ENCODE peak calls at places on chromosome 4, in eight cellular contexts. A is sigmoid colon, O is GM23338, H is cardiac muscle cell, Z is kidney epithelial cell, I is brain microvascular endothelial cell, B is GM12878, D is transverse colon. M is an unnamed sample. For H3K36me3, the result is how much of the 10 kb centered on the place peaks cover.

GRCh38 chr4:156576946-156577345 is 394.7 kb downstream of the PDGFC start:
- DNase-seq in A (no peak), O (no peak), H (no peak), Z (no peak), I (no peak), B (no peak), D (no peak), M (no peak)

GRCh38 chr4:74793757-74794340 is 474 bp downstream of the BTC start:
- DNase-seq in A (peak), O (peak), H (peak), Z (no peak), I (no peak), B (no peak), D (peak), M (no peak)

GRCh38 chr4:186904104-186904503 is 180.4 kb upstream of the FAT1 start:
- DNase-seq in A (no peak), O (no peak), H (no peak), Z (peak), I (peak), B (no peak), D (no peak), M (peak)

GRCh38 chr4:102578819-102579218 is 77.7 kb downstream of the NFKB1 start:
- DNase-seq in A (no peak), O (peak), H (peak), Z (no peak), I (no peak), B (no peak), D (no peak), M (no peak)

GRCh38 chr4:52864816-52865215 is 2.7 kb downstream of the RASL11B start:
- DNase-seq in A (no peak), O (no peak), H (no peak), Z (no peak), I (peak), B (no peak), D (no peak), M (no peak)

GRCh38 chr4:6987566-6987920 is 55.6 kb upstream of the TADA2B start:
- DNase-seq in A (no peak), O (peak), H (peak), Z (no peak), I (no peak), B (no peak), D (no peak), M (no peak)

GRCh38 chr4:53541577-53542206 is 49.6 kb downstream of the LNX1 start:
- DNase-seq in A (no peak), O (no peak), H (no peak), Z (peak), I (peak), B (no peak), D (no peak), M (peak)

GRCh38 chr4:53050361-53050774 is 188.3 kb downstream of the RASL11B start:
- DNase-seq in A (no peak), O (no peak), H (no peak), Z (no peak), I (no peak), B (no peak), D (no peak), M (no peak)

GRCh38 chr4:44738615-44739014 is 12.3 kb upstream of the GNPDA2 start:
- DNase-seq in A (no peak), O (peak), H (no peak), Z (no peak), I (peak), B (no peak), D (no peak), M (no peak)

GRCh38 chr4:26204911-26205368 is 115.9 kb upstream of the RBPJ start:
- DNase-seq in A (peak), O (peak), H (no peak), Z (no peak), I (no peak), B (no peak), D (no peak), M (no peak)

GRCh38 chr4:10061650-10062415 is 40.5 kb upstream of the SLC2A9 start:
- DNase-seq in A (no peak), O (no peak), H (no peak), Z (no peak), I (no peak), B (no peak), D (no peak), M (no peak)

GRCh38 chr4:13558881-13559280 is 14.6 kb upstream of the NKX3-2 start:
- DNase-seq in A (no peak), O (no peak), H (no peak), Z (no peak), I (no peak), B (no peak), D (no peak), M (no peak)

GRCh38 chr4:165383757-165384156 is 4.9 kb downstream of the CPE start:
- DNase-seq in A (no peak), O (no peak), H (no peak), Z (no peak), I (no peak), B (no peak), D (no peak), M (no peak)

GRCh38 chr4:108683479-108683878 is 33.1 kb downstream of the OSTC start:
- DNase-seq in A (no peak), O (peak), H (no peak), Z (no peak), I (peak), B (no peak), D (no peak), M (no peak)

GRCh38 chr4:167897116-167897515 is 195.2 kb upstream of the ANXA10 start:
- DNase-seq in A (no peak), O (peak), H (peak), Z (peak), I (peak), B (no peak), D (no peak), M (peak)

GRCh38 chr4:75781328-75781727 is 57.0 kb downstream of the USO1 start:
- DNase-seq in A (no peak), O (no peak), H (no peak), Z (no peak), I (no peak), B (no peak), D (no peak), M (no peak)

GRCh38 chr4:84258905-84259830 is 239.9 kb downstream of the NKX6-1 start:
- DNase-seq in A (no peak), O (peak), H (no peak), Z (no peak), I (peak), B (peak), D (no peak), M (no peak)

GRCh38 chr4:172871381-172871780 is 297.2 kb upstream of the GALNT7 start:
- DNase-seq in A (no peak), O (peak), H (no peak), Z (no peak), I (no peak), B (no peak), D (no peak), M (no peak)

GRCh38 chr4:70895405-70895804 is 6.8 kb upstream of the MOB1B start:
- DNase-seq in A (no peak), O (no peak), H (peak), Z (no peak), I (peak), B (no peak), D (no peak), M (no peak)

GRCh38 chr4:130368668-130369067 is 1272.7 kb downstream of the C4orf33 start:
- DNase-seq in A (no peak), O (no peak), H (no peak), Z (no peak), I (no peak), B (no peak), D (no peak), M (no peak)

GRCh38 chr4:170270628-170271027 is 180.9 kb upstream of the AADAT start:
- DNase-seq in A (no peak), O (no peak), H (no peak), Z (no peak), I (no peak), B (no peak), D (no peak), M (no peak)

GRCh38 chr4:8649631-8650261 is 57.2 kb downstream of the CPZ start:
- DNase-seq in A (peak), O (no peak), H (no peak), Z (no peak), I (no peak), B (no peak), D (no peak), M (no peak)

GRCh38 chr4:169100656-169101055 is 90.6 kb upstream of the CBR4 start:
- DNase-seq in A (no peak), O (no peak), H (no peak), Z (no peak), I (no peak), B (no peak), D (no peak), M (no peak)

GRCh38 chr4:94722748-94723147 is 35.0 kb upstream of the BMPR1B start:
- DNase-seq in A (no peak), O (no peak), H (no peak), Z (no peak), I (no peak), B (no peak), D (no peak), M (no peak)

GRCh38 chr4:137543198-137543597 is 10.9 kb upstream of the PCDH18 start:
- DNase-seq in A (no peak), O (peak), H (no peak), Z (no peak), I (no peak), B (no peak), D (no peak), M (no peak)

GRCh38 chr4:64899563-64899962 is 490.3 kb upstream of the TECRL start:
- DNase-seq in A (no peak), O (no peak), H (no peak), Z (peak), I (no peak), B (no peak), D (no peak), M (no peak)

GRCh38 chr4:100790838-100791615 is 273.2 kb upstream of the EMCN start:
- DNase-seq in A (no peak), O (peak), H (no peak), Z (no peak), I (no peak), B (no peak), D (no peak), M (no peak)

GRCh38 chr4:82500106-82500738 is 61.6 kb downstream of the TMEM150C start:
- DNase-seq in A (no peak), O (no peak), H (no peak), Z (no peak), I (no peak), B (no peak), D (no peak), M (peak)

GRCh38 chr4:152115794-152116193 is 355.0 kb upstream of the GATB start:
- DNase-seq in A (no peak), O (no peak), H (no peak), Z (no peak), I (no peak), B (no peak), D (no peak), M (no peak)

GRCh38 chr4:17780461-17781071 is 855 bp downstream of the FAM184B start:
- DNase-seq in A (no peak), O (no peak), H (no peak), Z (no peak), I (no peak), B (no peak), D (no peak), M (no peak)

GRCh38 chr4:94256833-94257232 is 49.2 kb downstream of the SMARCAD1 start:
- DNase-seq in A (no peak), O (no peak), H (no peak), Z (no peak), I (no peak), B (no peak), D (no peak), M (no peak)

GRCh38 chr4:20428410-20429160 is 176.9 kb downstream of the SLIT2 start:
- DNase-seq in A (no peak), O (peak), H (peak), Z (no peak), I (no peak), B (no peak), D (no peak), M (no peak)

GRCh38 chr4:69743476-69744156 is 16.8 kb downstream of the SULT1B1 start:
- DNase-seq in A (no peak), O (no peak), H (no peak), Z (no peak), I (no peak), B (no peak), D (no peak), M (no peak)

GRCh38 chr4:24517676-24518075 is 66.7 kb downstream of the DHX15 start:
- DNase-seq in A (no peak), O (no peak), H (no peak), Z (no peak), I (no peak), B (no peak), D (no peak), M (no peak)

GRCh38 chr4:24515698-24516097 is 68.7 kb downstream of the DHX15 start:
- DNase-seq in A (no peak), O (peak), H (no peak), Z (no peak), I (no peak), B (no peak), D (no peak), M (no peak)

GRCh38 chr4:24516926-24517325 is 67.4 kb downstream of the DHX15 start:
- DNase-seq in A (no peak), O (no peak), H (no peak), Z (no peak), I (no peak), B (no peak), D (no peak), M (no peak)

GRCh38 chr4:24521544-24521943 is 62.8 kb downstream of the DHX15 start:
- DNase-seq in A (no peak), O (no peak), H (no peak), Z (no peak), I (no peak), B (no peak), D (no peak), M (no peak)

GRCh38 chr4:24519649-24520048 is 64.7 kb downstream of the DHX15 start:
- DNase-seq in A (no peak), O (no peak), H (peak), Z (peak), I (peak), B (no peak), D (no peak), M (no peak)
- H3K36me3 ChIP-seq in A (under half), O (under half), H (under half), Z (under half), I (under half), B (under half), D (under half), M (under half)

GRCh38 chr4:4574792-4575191 is 32.9 kb upstream of the STX18 start:
- DNase-seq in A (no peak), O (peak), H (no peak), Z (peak), I (peak), B (no peak), D (peak), M (peak)
- H3K4me3 ChIP-seq in A (peak), O (peak), H (peak), Z (peak), I (peak), B (peak), D (peak), M (peak)

GRCh38 chr4:163191999-163192398 is 25.3 kb upstream of the NAF1 start:
- DNase-seq in A (no peak), O (peak), H (no peak), Z (no peak), I (peak), B (no peak), D (no peak), M (no peak)
- TF ChIP-seq CTCF in A (no peak), O (peak), H (peak), Z (peak), I (peak), B (no peak), D (peak), M (peak)

DNA sequence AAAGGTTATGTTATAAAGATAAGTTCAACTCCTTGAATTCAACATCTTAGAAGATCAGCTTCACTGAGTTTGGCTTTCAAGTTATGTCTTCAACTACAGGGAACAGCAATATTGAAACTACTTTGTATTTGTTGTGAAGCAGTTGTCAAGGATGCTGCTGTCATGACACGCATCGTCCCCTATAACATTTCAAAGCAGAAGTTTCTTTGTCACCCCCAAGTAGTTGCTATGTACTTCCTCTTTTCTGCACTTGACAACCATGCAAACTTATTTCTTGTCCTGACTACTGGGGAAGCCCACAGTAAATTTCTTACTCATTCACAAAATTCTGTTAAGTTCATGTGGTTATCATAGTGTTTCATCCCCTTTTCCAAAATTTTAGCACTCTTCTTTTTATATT is 14.3 kb downstream of the ANTXR2 start:
- DNase-seq in A (no peak), O (no peak), H (no peak), Z (no peak), I (no peak), B (peak), D (no peak), M (no peak)
- H3K36me3 ChIP-seq in A (under half), O (under half), H (under half), Z (under half), I (under half), B (under half), D (under half), M (under half)

GRCh38 chr4:147683172-147683571 is 791 bp downstream of the PRMT9 start:
- DNase-seq in A (peak), O (peak), H (peak), Z (no peak), I (peak), B (no peak), D (peak), M (no peak)
- H3K4me3 ChIP-seq in A (peak), O (peak), H (peak), Z (peak), I (peak), B (peak), D (peak), M (peak)

GRCh38 chr4:43471950-43472349 is 579.4 kb downstream of the GRXCR1 start:
- DNase-seq in A (no peak), O (peak), H (no peak), Z (no peak), I (no peak), B (no peak), D (no peak), M (no peak)
- TF ChIP-seq CTCF in A (no peak), O (peak), H (no peak), Z (peak), I (peak), B (peak), D (no peak), M (no peak)

GRCh38 chr4:1232661-1233621 is 16.0 kb downstream of the CTBP1 start:
- DNase-seq in A (peak), O (peak), H (no peak), Z (no peak), I (peak), B (no peak), D (no peak), M (no peak)

GRCh38 chr4:1235381-1236102 is 13.4 kb downstream of the CTBP1 start:
- DNase-seq in A (peak), O (peak), H (no peak), Z (no peak), I (no peak), B (no peak), D (no peak), M (no peak)

GRCh38 chr4:1234811-1235292 is 14.1 kb downstream of the CTBP1 start:
- DNase-seq in A (peak), O (peak), H (no peak), Z (no peak), I (no peak), B (no peak), D (no peak), M (no peak)

GRCh38 chr4:1234296-1234695 is 14.6 kb downstream of the CTBP1 start:
- DNase-seq in A (peak), O (peak), H (no peak), Z (no peak), I (no peak), B (no peak), D (no peak), M (peak)

GRCh38 chr4:1233641-1234277 is 15.2 kb downstream of the CTBP1 start:
- DNase-seq in A (peak), O (no peak), H (no peak), Z (no peak), I (no peak), B (no peak), D (no peak), M (no peak)
- H3K36me3 ChIP-seq in A (half or more), O (under half), H (under half), Z (under half), I (half or more), B (under half), D (under half), M (under half)

GRCh38 chr4:3767569-3768288 is 1.5 kb downstream of the ADRA2C start:
- DNase-seq in A (no peak), O (peak), H (peak), Z (no peak), I (no peak), B (no peak), D (peak), M (no peak)

GRCh38 chr4:3762753-3763511 is 3.3 kb upstream of the ADRA2C start:
- DNase-seq in A (no peak), O (no peak), H (no peak), Z (no peak), I (no peak), B (no peak), D (no peak), M (no peak)

GRCh38 chr4:3766791-3767561 is 791 bp downstream of the ADRA2C start:
- DNase-seq in A (no peak), O (peak), H (peak), Z (no peak), I (no peak), B (no peak), D (no peak), M (no peak)

GRCh38 chr4:3766207-3766790 is at the start of gene ADRA2C:
- DNase-seq in A (no peak), O (peak), H (peak), Z (no peak), I (no peak), B (no peak), D (no peak), M (no peak)

DNA sequence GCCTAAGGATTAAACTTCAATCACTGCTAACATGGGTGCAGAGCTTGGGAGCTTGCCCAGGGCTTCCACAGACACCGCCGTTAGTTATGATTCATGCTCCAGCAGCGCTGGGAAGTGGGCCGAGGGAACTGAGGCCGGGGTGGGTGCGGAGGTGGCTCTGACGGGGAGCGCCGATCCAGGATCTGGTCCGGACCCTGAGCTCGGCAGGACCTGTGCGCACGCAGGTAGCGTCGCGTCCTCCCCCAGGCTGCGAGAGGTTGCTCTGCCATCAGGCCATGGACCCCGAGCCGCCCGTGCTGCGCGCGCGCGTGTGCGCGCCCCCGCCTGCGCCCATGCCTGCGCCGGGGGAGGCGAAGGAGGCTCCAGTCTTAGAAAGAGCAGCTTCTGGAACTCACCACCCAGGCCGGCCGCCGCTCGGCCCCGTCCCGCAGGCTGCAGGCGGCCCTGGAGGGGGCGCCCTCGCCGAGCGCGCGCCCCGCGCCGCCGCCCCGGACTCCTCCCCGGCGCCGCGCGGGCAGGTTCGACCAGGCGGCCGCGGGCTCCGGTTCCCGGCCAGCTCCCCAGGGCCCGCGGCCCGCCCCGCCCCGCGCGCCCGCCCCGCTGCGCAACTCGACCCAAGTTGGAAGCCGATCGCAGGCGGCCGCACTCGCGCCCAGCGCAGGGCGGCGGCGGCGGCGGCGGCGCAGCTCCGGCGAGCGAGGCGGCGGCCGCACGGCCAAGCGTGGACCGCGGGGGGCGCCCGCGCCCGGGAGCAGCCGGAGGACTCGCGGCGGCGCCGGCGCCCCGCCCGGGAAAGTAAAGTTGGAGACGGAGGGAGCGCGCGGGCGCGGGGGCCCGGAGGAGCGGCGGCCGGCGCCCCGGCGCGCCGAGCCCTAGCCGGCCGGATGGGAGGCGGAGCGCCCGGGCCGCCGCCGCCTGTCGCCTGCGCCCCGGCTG is 646 bp upstream of the ADRA2C start:
- DNase-seq in A (no peak), O (peak), H (peak), Z (no peak), I (peak), B (no peak), D (no peak), M (no peak)
- H3K4me3 ChIP-seq in A (peak), O (peak), H (peak), Z (peak), I (peak), B (no peak), D (peak), M (peak)

GRCh38 chr4:41060352-41061318 is 153.7 kb downstream of the APBB2 start:
- DNase-seq in A (peak), O (no peak), H (no peak), Z (no peak), I (no peak), B (no peak), D (peak), M (no peak)
- TF ChIP-seq CTCF in A (no peak), O (no peak), H (no peak), Z (no peak), I (peak), B (no peak), D (no peak), M (peak)